ENCODE peak calls at places on chromosomes 12 and 14, in nine cellular contexts. Q is IMR-90, J is GM23248, Z is Karpas-422, U is astrocyte, L is endothelial cell of umbilical vein, X is mesenchymal stem cell, R is neural progenitor cell, C is HepG2. B is an unnamed sample.

GRCh38 chr12:47870175-47870781 is 34.5 kb downstream of the VDR start:
- DNase-seq in J (peak; percentile 69), U (no peak), R (peak; percentile 77), X (peak; percentile 75), C (peak; percentile 54), Z (peak; percentile 65), L (no peak), Q (no peak), B (no peak)

GRCh38 chr12:126210026-126210425 is 1144.8 kb downstream of the AACS start:
- DNase-seq in U (no peak), R (no peak), C (no peak), X (no peak), Z (no peak), J (no peak), L (no peak), Q (no peak), B (no peak)

GRCh38 chr12:49389092-49389703 is 21.9 kb downstream of the SPATS2 start:
- DNase-seq in X (no peak), L (no peak), J (no peak), Q (no peak), R (peak; percentile 86), C (no peak), U (no peak), Z (no peak), B (no peak)

GRCh38 chr12:114215766-114216165 is 190.2 kb downstream of the TBX5 start:
- DNase-seq in L (no peak), X (no peak), Z (no peak), J (no peak), C (no peak), R (no peak), Q (no peak), U (no peak), B (no peak)

GRCh38 chr14:90193925-90194324 is 62.4 kb upstream of the PSMC1 start:
- DNase-seq in J (no peak), C (peak; percentile 4), L (no peak), Z (peak; percentile 78), X (no peak), Q (no peak), U (no peak), R (peak; percentile 31), B (no peak)

GRCh38 chr12:105100998-105101397 is 6.5 kb upstream of the WASHC4 start:
- DNase-seq in Q (peak; percentile 45), X (peak; percentile 40), U (no peak), J (peak; percentile 58), C (no peak), R (no peak), Z (no peak), L (peak; percentile 22), B (no peak)

GRCh38 chr12:79194595-79194994 is 330.0 kb downstream of the SYT1 start:
- DNase-seq in J (peak; percentile 8), Q (peak; percentile 30), L (no peak), X (no peak), R (no peak), U (peak; percentile 21), C (no peak), Z (no peak), B (no peak)

GRCh38 chr12:121214171-121214777 is 4.3 kb downstream of the P2RX4 start:
- DNase-seq in C (no peak), L (peak; percentile 29), J (peak; percentile 79), X (peak; percentile 95), Z (no peak), R (no peak), Q (peak; percentile 42), U (peak; percentile 78), B (peak; percentile 55)

GRCh38 chr14:31411218-31411727 is 9.1 kb downstream of the HEATR5A start:
- DNase-seq in U (peak; percentile 40), C (no peak), X (peak; percentile 55), Z (no peak), Q (peak; percentile 59), L (peak; percentile 53), R (no peak), J (peak; percentile 40), B (no peak)

GRCh38 chr12:7542813-7543212 is 39.2 kb upstream of the CD163 start:
- DNase-seq in Z (no peak), L (no peak), X (peak; percentile 12), J (peak; percentile 79), U (no peak), Q (peak; percentile 14), C (no peak), R (no peak), B (no peak)

GRCh38 chr14:73863209-73863608 is 11.6 kb downstream of the PTGR2 start:
- DNase-seq in Q (no peak), R (no peak), X (no peak), C (no peak), L (no peak), Z (no peak), J (no peak), U (no peak), B (no peak)

GRCh38 chr12:47973870-47974269 is 10.5 kb downstream of the TMEM106C start:
- DNase-seq in U (no peak), X (no peak), L (no peak), C (no peak), R (no peak), Z (no peak), J (no peak), Q (no peak), B (no peak)

GRCh38 chr14:106657460-106657859 is 1131.1 kb downstream of the TMEM121 start:
- DNase-seq in U (no peak), C (no peak), L (no peak), Q (no peak), X (no peak), J (no peak), R (no peak), Z (peak; percentile 44), B (no peak)

GRCh38 chr14:21714318-21714929 is 40.8 kb upstream of the OR4E1 start:
- DNase-seq in R (no peak), J (no peak), L (no peak), Z (no peak), Q (no peak), C (no peak), X (no peak), U (no peak), B (no peak)

GRCh38 chr12:57516617-57517153 is 3.6 kb downstream of the DDIT3 start:
- DNase-seq in L (no peak), J (peak; percentile 27), U (no peak), Q (no peak), R (no peak), C (no peak), Z (no peak), X (peak; percentile 28), B (no peak)

GRCh38 chr12:57515468-57515933 is 4.8 kb downstream of the DDIT3 start:
- DNase-seq in X (no peak), Z (no peak), Q (no peak), C (no peak), R (no peak), L (no peak), U (no peak), J (no peak), B (no peak)

GRCh38 chr12:57513266-57513665 is 7.0 kb downstream of the DDIT3 start:
- DNase-seq in R (no peak), U (no peak), L (no peak), J (no peak), Q (no peak), C (no peak), X (no peak), Z (no peak), B (no peak)

GRCh38 chr12:57515934-57516541 is 4.3 kb downstream of the DDIT3 start:
- DNase-seq in X (peak; percentile 27), L (no peak), Z (no peak), J (no peak), Q (peak; percentile 23), R (no peak), C (no peak), U (no peak), B (no peak)

DNA sequence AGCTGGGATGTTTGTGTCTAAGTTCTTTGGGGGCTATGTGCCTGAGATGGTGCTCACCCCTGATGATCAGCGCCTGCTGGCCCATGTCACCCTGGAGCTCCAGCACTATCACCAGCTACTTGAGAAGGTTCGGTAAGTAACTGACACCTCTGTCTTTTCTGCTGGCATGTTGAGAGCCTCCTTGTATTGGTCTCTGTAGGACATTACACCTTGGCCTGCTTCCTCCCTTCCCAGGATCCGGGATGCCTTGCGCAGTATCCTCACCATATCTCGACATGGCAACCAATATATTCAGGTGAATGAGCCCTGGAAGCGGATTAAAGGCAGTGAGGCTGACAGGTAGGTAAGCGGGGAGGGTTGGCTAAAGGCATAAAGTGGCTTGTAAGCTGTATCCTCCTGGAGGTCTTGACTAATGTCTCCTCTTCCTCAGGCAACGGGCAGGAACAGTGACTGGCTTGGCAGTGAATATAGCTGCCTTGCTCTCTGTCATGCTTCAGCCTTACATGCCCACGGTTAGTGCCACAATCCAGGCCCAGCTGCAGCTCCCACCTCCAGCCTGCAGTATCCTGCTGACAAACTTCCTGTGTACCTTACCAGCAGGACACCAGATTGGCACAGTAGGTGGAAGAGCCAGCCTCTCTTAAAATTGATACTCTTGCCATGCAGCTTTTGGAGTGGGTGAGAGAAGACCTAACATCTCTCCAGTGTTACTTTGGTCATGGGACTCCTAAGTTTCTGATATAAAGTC is 5.4 kb downstream of the DDIT3 start:
- DNase-seq in R (no peak), X (no peak), Q (no peak), Z (no peak), L (no peak), U (no peak), J (no peak), C (no peak), B (no peak)
- H3K36me3 ChIP-seq in R (peaks cover 11% of the 10 kb centered on the region), X (peaks cover 54% of the 10 kb centered on the region), Q (peaks cover 77% of the 10 kb centered on the region), Z (peaks cover 59% of the 10 kb centered on the region), L (peaks cover 45% of the 10 kb centered on the region), U (peaks cover 59% of the 10 kb centered on the region), J (peaks cover 73% of the 10 kb centered on the region), C (peaks cover 32% of the 10 kb centered on the region), B (peaks cover 78% of the 10 kb centered on the region)

DNA sequence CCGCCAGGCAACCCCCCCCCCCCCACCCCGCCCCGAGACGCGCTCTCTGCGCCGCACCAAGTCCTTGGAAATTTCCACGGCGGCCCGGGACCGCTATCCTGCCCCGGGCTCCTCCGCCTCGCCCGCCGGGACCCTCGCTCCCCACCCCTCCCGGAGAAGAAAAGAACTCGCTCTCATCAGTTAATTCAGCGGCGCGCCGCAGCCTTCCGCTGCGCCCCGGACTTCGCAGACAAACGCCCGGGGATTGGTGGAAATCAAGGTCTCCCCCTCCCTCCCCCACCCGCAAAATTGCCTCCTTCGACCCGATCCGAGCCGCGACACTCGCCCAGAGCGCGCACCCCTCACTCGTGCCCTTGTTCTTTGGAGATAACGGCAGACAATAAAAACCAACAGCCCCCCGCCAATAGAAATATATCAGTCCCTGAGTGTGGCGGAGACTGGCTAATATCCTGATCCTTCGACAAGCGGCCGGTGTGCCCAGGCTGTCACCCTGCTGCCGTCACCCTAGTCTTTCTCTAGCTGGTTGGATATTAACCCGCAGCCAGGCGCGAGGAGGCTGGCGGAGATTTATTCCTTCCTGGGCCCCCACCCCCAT is at the start of gene ST8SIA1:
- DNase-seq in U (no peak), X (peak; percentile 31), C (peak; percentile 7), Q (no peak), J (peak; percentile 44), L (no peak), R (peak; percentile 73), Z (no peak), B (no peak)
- H3K4me3 ChIP-seq in U (peak within 1 kb of the TSS; percentile 70), X (peak within 1 kb of the TSS; percentile 95), C (peak within 1 kb of the TSS; percentile 60), Q (peak within 1 kb of the TSS; percentile 49), J (peak within 1 kb of the TSS; percentile 70), L (peak within 1 kb of the TSS; percentile 47), R (peak within 1 kb of the TSS; percentile 72), Z (peak within 1 kb of the TSS; percentile 56), B (peak within 1 kb of the TSS; percentile 72)

GRCh38 chr12:6226701-6227096 is 26.5 kb downstream of the CD9 start:
- DNase-seq in R (no peak), U (no peak), J (peak; percentile 58), Q (no peak), X (no peak), L (no peak), C (no peak), Z (no peak), B (no peak)
- H3K4me2 ChIP-seq in R (no peak overlapping the region), U (peak overlapping the region; percentile 62), J (peak overlapping the region; percentile 55), Q (no peak overlapping the region), X (no peak overlapping the region), L (no peak overlapping the region), C (peak overlapping the region; percentile 88), Z (no peak overlapping the region), B (no peak overlapping the region)

GRCh38 chr12:70759161-70759918 is 122.1 kb upstream of the PTPRB start:
- DNase-seq in X (no peak), J (no peak), U (no peak), R (no peak), Q (no peak), C (no peak), Z (no peak), L (no peak), B (no peak)
- H3K36me3 ChIP-seq in X (no peaks in the 10 kb centered on the region), J (no peaks in the 10 kb centered on the region), U (no peaks in the 10 kb centered on the region), R (no peaks in the 10 kb centered on the region), Q (no peaks in the 10 kb centered on the region), C (no peaks in the 10 kb centered on the region), Z (no peaks in the 10 kb centered on the region), L (no peaks in the 10 kb centered on the region), B (no peaks in the 10 kb centered on the region)

B was measured in PC-9.